ENCODE peak calls at places on chromosome 4, in six cellular contexts. P, J, X, K, S and V are unnamed samples.

GRCh38 chr4:157043131-157043530 is 32.8 kb upstream of the GLRB start:
- DNase-seq in J (no peak), P (no peak), K (no peak), X (peak), S (no peak), V (peak)

GRCh38 chr4:177123811-177124210 is 185.9 kb upstream of the NEIL3 start:
- DNase-seq in K (no peak), P (no peak), X (no peak), S (no peak), J (no peak), V (no peak)

GRCh38 chr4:168409089-168409801 is 71.0 kb downstream of the DDX60L start:
- DNase-seq in X (no peak), K (no peak), J (no peak), S (no peak), P (no peak), V (no peak)

GRCh38 chr4:48546336-48546735 is 56.3 kb downstream of the ZAR1 start:
- DNase-seq in X (peak), S (peak), J (no peak), P (peak), K (peak), V (peak)

GRCh38 chr4:16967722-16968121 is 69.3 kb upstream of the LDB2 start:
- DNase-seq in S (no peak), J (peak), P (no peak), K (no peak), X (no peak), V (no peak)

GRCh38 chr4:74159397-74159709 is 1.4 kb downstream of the MTHFD2L start:
- DNase-seq in K (no peak), X (no peak), S (no peak), J (no peak), P (no peak), V (no peak)

GRCh38 chr4:153344131-153345010 is at the start of gene MND1:
- DNase-seq in J (peak), S (peak), X (peak), P (peak), K (peak), V (peak)

GRCh38 chr4:11505225-11505971 is 76.7 kb upstream of the HS3ST1 start:
- DNase-seq in S (no peak), K (peak), P (no peak), X (no peak), J (no peak), V (no peak)

GRCh38 chr4:83231620-83232056 is 53.0 kb downstream of the COQ2 start:
- DNase-seq in J (no peak), P (peak), K (no peak), X (no peak), S (no peak), V (no peak)

GRCh38 chr4:168248311-168248710 is 70.2 kb downstream of the DDX60 start:
- DNase-seq in S (no peak), K (no peak), X (no peak), P (no peak), J (no peak), V (no peak)

GRCh38 chr4:113869743-113870375 is 108.3 kb upstream of the CAMK2D start:
- DNase-seq in J (no peak), X (no peak), S (no peak), P (peak), K (peak), V (no peak)

GRCh38 chr4:186669735-186670134 is 53.9 kb downstream of the FAT1 start:
- DNase-seq in X (no peak), P (no peak), J (no peak), S (no peak), K (no peak), V (no peak)

GRCh38 chr4:57162499-57163019 is 52.4 kb upstream of the IGFBP7 start:
- DNase-seq in S (no peak), P (no peak), J (no peak), K (no peak), X (no peak), V (no peak)

GRCh38 chr4:138311771-138312535 is 69.8 kb upstream of the SLC7A11 start:
- DNase-seq in P (no peak), K (no peak), S (no peak), J (no peak), X (no peak), V (no peak)

GRCh38 chr4:184028571-184028996 is 123.5 kb downstream of the STOX2 start:
- DNase-seq in X (no peak), P (no peak), J (no peak), S (no peak), K (no peak), V (no peak)

GRCh38 chr4:38490753-38491446 is 173.1 kb upstream of the KLF3 start:
- DNase-seq in K (no peak), P (no peak), X (no peak), S (no peak), J (no peak), V (no peak)

GRCh38 chr4:74284074-74284473 is 24.2 kb upstream of the EPGN start:
- DNase-seq in K (no peak), J (no peak), P (no peak), X (no peak), S (no peak), V (no peak)

GRCh38 chr4:100736651-100737450 is 219.0 kb upstream of the EMCN start:
- DNase-seq in K (no peak), P (no peak), J (no peak), X (no peak), S (no peak), V (no peak)

GRCh38 chr4:26263165-26263564 is 57.6 kb upstream of the RBPJ start:
- DNase-seq in S (no peak), K (no peak), J (no peak), P (no peak), X (peak), V (peak)

GRCh38 chr4:3766207-3766790 is at the start of gene ADRA2C:
- DNase-seq in X (peak), P (no peak), S (no peak), J (no peak), K (no peak), V (peak)

GRCh38 chr4:3393171-3393570 is 48.6 kb upstream of the HGFAC start:
- DNase-seq in P (no peak), J (no peak), S (no peak), K (no peak), X (no peak), V (no peak)

GRCh38 chr4:17545374-17546140 is 30.6 kb downstream of the CLRN2 start:
- DNase-seq in S (no peak), X (no peak), K (no peak), J (no peak), P (no peak), V (no peak)

GRCh38 chr4:140344111-140344510 is 29.3 kb upstream of the SCOC start:
- DNase-seq in K (no peak), X (no peak), P (no peak), S (no peak), J (no peak), V (no peak)

GRCh38 chr4:124650614-124651013 is 61.9 kb downstream of the ANKRD50 start:
- DNase-seq in X (no peak), S (no peak), J (no peak), P (no peak), K (no peak), V (no peak)

GRCh38 chr4:182554736-182555135 is 311.5 kb downstream of the TENM3 start:
- DNase-seq in K (no peak), P (no peak), J (no peak), S (no peak), X (no peak), V (no peak)

GRCh38 chr4:137390707-137391106 is 141.6 kb downstream of the PCDH18 start:
- DNase-seq in X (no peak), J (no peak), K (no peak), P (no peak), S (no peak), V (no peak)

GRCh38 chr4:153131478-153132069 is 72.7 kb upstream of the TRIM2 start:
- DNase-seq in S (no peak), P (no peak), J (no peak), K (no peak), X (no peak), V (no peak)

GRCh38 chr4:133186845-133187244 is 37.8 kb downstream of the PCDH10 start:
- DNase-seq in K (no peak), S (no peak), J (no peak), P (no peak), X (no peak), V (no peak)

GRCh38 chr4:183838987-183839712 is 66.0 kb upstream of the STOX2 start:
- DNase-seq in X (peak), J (no peak), S (no peak), P (no peak), K (no peak), V (peak)

GRCh38 chr4:183256756-183257385 is 63.2 kb downstream of the CLDN22 start:
- DNase-seq in K (peak), J (peak), S (no peak), P (no peak), X (peak), V (peak)

GRCh38 chr4:123649248-123649643 is 252.7 kb downstream of the SPRY1 start:
- DNase-seq in P (peak), X (no peak), S (no peak), K (no peak), J (no peak), V (no peak)

GRCh38 chr4:139084425-139085093 is 69.0 kb downstream of the NOCT start:
- DNase-seq in X (peak), S (no peak), K (no peak), P (no peak), J (no peak), V (no peak)

GRCh38 chr4:1793940-1794808 is 1.1 kb downstream of the FGFR3 start:
- DNase-seq in S (no peak), X (peak), J (no peak), K (no peak), P (no peak), V (peak)

GRCh38 chr4:166499820-166500219 is 626.8 kb downstream of the TLL1 start:
- DNase-seq in S (no peak), P (no peak), X (no peak), J (no peak), K (no peak), V (no peak)